ENCODE peak calls at places on chromosome 15, in four cellular contexts. E is mammary epithelial cell; P is CD4-positive, CD25-positive, alpha-beta regulatory T cell; S is mesenchymal stem cell. G is an unnamed sample.

GRCh38 chr15:76903251-76903681 is 1.9 kb downstream of the SCAPER start:
- DNase-seq in P (peak; percentile 53), S (peak; percentile 75), E (peak; percentile 13), G (no peak)

GRCh38 chr15:68224108-68224507 is 5.4 kb downstream of the CLN6 start:
- DNase-seq in E (no peak), S (no peak), P (no peak), G (no peak)

GRCh38 chr15:75307778-75308390 is 25.2 kb downstream of the GOLGA6D start:
- DNase-seq in E (peak; percentile 57), P (peak; percentile 24), S (peak; percentile 7), G (peak; percentile 15)

GRCh38 chr15:69686626-69687025 is 234.0 kb downstream of the RPLP1 start:
- DNase-seq in S (no peak), P (no peak), E (no peak), G (no peak)

GRCh38 chr15:35293353-35294130 is 208.4 kb upstream of the NANOGP8 start:
- DNase-seq in S (peak; percentile 79), P (no peak), E (peak; percentile 42), G (no peak)

GRCh38 chr15:99452728-99453643 is 112.8 kb upstream of the MEF2A start:
- DNase-seq in E (no peak), P (no peak), S (peak; percentile 33), G (peak; percentile 65)

GRCh38 chr15:25710184-25710583 is 152.9 kb downstream of the ATP10A start:
- DNase-seq in S (no peak), E (no peak), P (peak; percentile 38), G (no peak)

GRCh38 chr15:84685304-84685703 is 27.3 kb upstream of the NMB start:
- DNase-seq in S (peak; percentile 91), E (peak; percentile 84), P (no peak), G (no peak)

GRCh38 chr15:88337993-88338392 is 81.5 kb upstream of the NTRK3 start:
- DNase-seq in P (no peak), E (no peak), S (no peak), G (no peak)

GRCh38 chr15:41892621-41893421 is 1.0 kb downstream of the SPTBN5 start:
- DNase-seq in S (no peak), E (peak; percentile 25), P (peak; percentile 54), G (no peak)

GRCh38 chr15:61796056-61796455 is 264.2 kb downstream of the VPS13C start:
- DNase-seq in E (peak; percentile 80), P (no peak), S (no peak), G (no peak)

GRCh38 chr15:85533949-85534543 is 153.6 kb downstream of the AKAP13 start:
- DNase-seq in E (peak; percentile 38), S (no peak), P (peak; percentile 41), G (peak; percentile 20)

GRCh38 chr15:85462029-85462428 is 81.6 kb downstream of the AKAP13 start:
- DNase-seq in E (no peak), S (no peak), P (no peak), G (no peak)

GRCh38 chr15:55791576-55792400 is 48.8 kb upstream of the PRTG start:
- DNase-seq in P (no peak), E (peak; percentile 63), S (peak; percentile 88), G (no peak)

GRCh38 chr15:33710746-33711145 is 257.6 kb upstream of the CHRM5 start:
- DNase-seq in P (no peak), E (no peak), S (no peak), G (no peak)

GRCh38 chr15:39381517-39381916 is 199.4 kb upstream of the THBS1 start:
- DNase-seq in S (no peak), E (peak; percentile 43), P (no peak), G (no peak)

GRCh38 chr15:89654847-89655805 is at the start of gene KIF7:
- DNase-seq in E (peak; percentile 19), P (no peak), S (peak; percentile 48), G (no peak)

GRCh38 chr15:55277116-55277564 is 12.5 kb downstream of the RAB27A start:
- DNase-seq in E (no peak), P (peak; percentile 86), S (peak; percentile 81), G (peak; percentile 60)

GRCh38 chr15:23646165-23647000 is 1.3 kb downstream of the MAGEL2 start:
- DNase-seq in S (no peak), E (no peak), P (no peak), G (no peak)

GRCh38 chr15:42275780-42276395 is 2.7 kb upstream of the TMEM87A start:
- DNase-seq in P (no peak), E (peak; percentile 34), S (no peak), G (no peak)

GRCh38 chr15:57322602-57323250 is 53.6 kb upstream of the CGNL1 start:
- DNase-seq in S (no peak), P (no peak), E (no peak), G (no peak)

GRCh38 chr15:83207622-83208356 is at the start of gene HDGFL3:
- DNase-seq in E (peak; percentile 57), P (peak; percentile 1), S (peak; percentile 66), G (peak; percentile 57)

GRCh38 chr15:39631357-39631756 is 50.5 kb downstream of the THBS1 start:
- DNase-seq in E (peak; percentile 79), P (no peak), S (no peak), G (no peak)

GRCh38 chr15:74228723-74229081 is 7.4 kb upstream of the CCDC33 start:
- DNase-seq in S (no peak), E (no peak), P (no peak), G (no peak)

GRCh38 chr15:65303687-65304392 is 637 bp upstream of the RNU5B-1 start:
- DNase-seq in E (peak; percentile 66), S (peak; percentile 61), P (no peak), G (no peak)

GRCh38 chr15:27850961-27851636 is 248.0 kb downstream of the OCA2 start:
- DNase-seq in S (no peak), P (no peak), E (no peak), G (no peak)
- H3K36me3 ChIP-seq in S (no peaks in the 10 kb centered on the region), P (no peaks in the 10 kb centered on the region), E (no peaks in the 10 kb centered on the region), G (no peaks in the 10 kb centered on the region)

DNA sequence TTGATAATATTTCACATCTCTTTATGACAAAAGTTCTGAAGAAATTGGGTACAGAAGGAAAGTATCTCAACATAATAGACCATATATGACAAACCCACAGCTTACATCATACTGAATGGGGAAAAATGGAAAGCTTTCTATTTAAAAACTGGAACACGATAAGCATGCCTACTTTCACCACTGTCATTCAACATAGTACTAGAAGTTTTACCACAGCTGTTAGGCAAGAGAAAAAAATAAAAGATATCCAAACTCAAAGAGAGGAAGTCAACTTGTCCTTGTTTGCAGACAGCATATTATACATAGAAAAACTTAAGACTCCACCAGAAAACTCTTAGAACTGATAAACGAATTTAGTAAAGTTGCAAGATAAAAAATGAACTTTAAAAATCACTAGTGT is 40.3 kb downstream of the COPS2 start:
- DNase-seq in S (no peak), E (no peak), P (no peak), G (no peak)
- H3K36me3 ChIP-seq in S (peaks cover 13% of the 10 kb centered on the region), E (peaks cover 7% of the 10 kb centered on the region), P (peaks cover 22% of the 10 kb centered on the region), G (peaks cover 8% of the 10 kb centered on the region)

DNA sequence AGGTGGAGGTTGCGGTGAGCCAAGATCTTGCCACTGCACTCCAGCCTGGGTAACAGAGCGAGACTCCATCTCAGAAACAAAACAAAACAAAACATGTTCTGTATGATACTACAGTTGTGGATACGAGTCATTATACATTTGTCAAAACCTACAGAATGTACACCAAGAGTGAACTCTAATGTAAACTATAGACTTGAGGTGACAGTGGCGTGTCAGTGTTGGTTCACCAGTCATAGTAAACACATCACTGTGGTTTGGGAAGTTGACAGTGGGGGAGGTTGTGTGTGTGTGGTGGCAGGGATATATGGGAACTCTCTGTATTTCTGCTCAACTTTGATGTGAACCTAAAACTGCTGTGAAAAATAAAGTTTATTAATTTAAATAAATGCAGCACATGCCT is 33.0 kb upstream of the GNB5 start:
- DNase-seq in S (peak; percentile 24), E (no peak), P (no peak), G (no peak)
- H3K36me3 ChIP-seq in S (no peaks in the 10 kb centered on the region), E (no peaks in the 10 kb centered on the region), P (peaks cover 4% of the 10 kb centered on the region), G (no peaks in the 10 kb centered on the region)

GRCh38 chr15:52139599-52140462 is 27.3 kb upstream of the BCL2L10 start:
- DNase-seq in S (peak; percentile 77), P (peak; percentile 65), E (peak; percentile 50), G (peak; percentile 42)
- H3K36me3 ChIP-seq in S (peaks cover 18% of the 10 kb centered on the region), P (peaks cover 67% of the 10 kb centered on the region), E (no peaks in the 10 kb centered on the region), G (peaks cover 5% of the 10 kb centered on the region)

GRCh38 chr15:44550256-44550655 is 13.3 kb downstream of the EIF3J start:
- DNase-seq in S (peak; percentile 44), P (peak; percentile 38), E (no peak), G (no peak)
- H3K36me3 ChIP-seq in S (peaks cover 27% of the 10 kb centered on the region), P (peaks cover 42% of the 10 kb centered on the region), E (peaks cover 20% of the 10 kb centered on the region), G (peaks cover 4% of the 10 kb centered on the region)

GRCh38 chr15:66738116-66738515 is 36.1 kb downstream of the SMAD6 start:
- DNase-seq in S (no peak), E (no peak), P (no peak), G (no peak)
- H3K36me3 ChIP-seq in S (peaks cover 3% of the 10 kb centered on the region), E (no peaks in the 10 kb centered on the region), P (no peaks in the 10 kb centered on the region), G (no peaks in the 10 kb centered on the region)

DNA sequence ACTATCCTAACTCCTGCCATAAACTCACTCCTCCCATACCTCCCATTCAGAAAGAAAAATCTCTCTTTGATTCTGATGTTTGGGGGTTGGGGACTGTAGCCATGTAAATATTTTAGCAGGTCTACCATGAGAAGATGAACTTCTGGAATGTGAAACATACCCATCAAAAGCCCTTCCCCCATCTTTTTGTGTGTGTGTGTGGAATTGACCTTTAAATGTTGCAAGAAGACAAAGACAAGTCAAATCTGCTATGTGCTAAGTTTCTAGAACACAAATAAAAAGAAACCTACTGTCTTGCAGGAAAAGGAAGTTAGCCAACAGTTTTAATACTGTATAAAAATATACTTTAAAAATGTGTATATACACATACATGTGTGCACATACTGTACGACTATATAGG is 29.7 kb upstream of the USP50 start:
- DNase-seq in S (no peak), E (no peak), P (no peak), G (no peak)
- H3K36me3 ChIP-seq in S (peaks cover 14% of the 10 kb centered on the region), E (peaks cover 38% of the 10 kb centered on the region), P (peaks cover 83% of the 10 kb centered on the region), G (peaks cover 14% of the 10 kb centered on the region)

G was measured in GM06990.